ENCODE peak calls at places on chromosomes 1 and 21, in five cellular contexts. H is CD4-positive, CD25-positive, alpha-beta regulatory T cell; C is CD4-positive, alpha-beta T cell; S is SK-N-MC; R is NT2/D1. L is an unnamed sample.

GRCh38 chr1:201885531-201886075 is 3.1 kb upstream of the SHISA4 start:
- DNase-seq in H (no peak), C (no peak), S (no peak), R (no peak), L (no peak)

GRCh38 chr1:36408479-36408878 is 10.8 kb upstream of the LSM10 start:
- DNase-seq in H (no peak), C (no peak), S (no peak), R (no peak), L (no peak)

GRCh38 chr1:159492575-159493323 is 43.1 kb downstream of the OR10J5 start:
- DNase-seq in H (no peak), C (no peak), S (no peak), R (no peak), L (no peak)

GRCh38 chr21:45263534-45263933 is 24.2 kb downstream of the POFUT2 start:
- DNase-seq in H (no peak), C (no peak), S (no peak), R (no peak), L (no peak)

GRCh38 chr1:39117985-39118384 is 86.5 kb upstream of the MACF1 start:
- DNase-seq in H (no peak), C (no peak), S (no peak), R (no peak), L (no peak)

GRCh38 chr1:44237721-44238457 is 24.6 kb downstream of the DMAP1 start:
- DNase-seq in H (no peak), C (no peak), S (peak), R (peak), L (no peak)

GRCh38 chr1:234509457-234510328 is 30.7 kb upstream of the TARBP1 start:
- DNase-seq in H (no peak), C (no peak), S (no peak), R (no peak), L (no peak)

GRCh38 chr1:24902471-24902891 is 27.6 kb downstream of the RUNX3 start:
- DNase-seq in H (no peak), C (no peak), S (no peak), R (no peak), L (no peak)

GRCh38 chr1:157968503-157968902 is 24.9 kb upstream of the KIRREL1 start:
- DNase-seq in H (no peak), C (no peak), S (no peak), R (no peak), L (peak)

GRCh38 chr1:229412056-229412455 is 21.8 kb downstream of the ACTA1 start:
- DNase-seq in H (no peak), C (no peak), S (no peak), R (no peak), L (no peak)